ENCODE peak calls at places on chromosomes 4 and X, in eight cellular contexts. F, I, D, V, L, H, Q and K are unnamed samples.

GRCh38 chr4:56330691-56331090 is 56.6 kb downstream of the AASDH start:
- DNase-seq in F (no peak), I (no peak), D (no peak), V (peak; percentile 66), L (no peak), H (no peak), Q (no peak), K (no peak)

GRCh38 chr4:143784567-143784966 is 84.1 kb upstream of the FREM3 start:
- DNase-seq in F (no peak), I (no peak), D (no peak), V (no peak), L (no peak), H (no peak), Q (no peak), K (no peak)

GRCh38 chr4:54550415-54551171 is 107.2 kb upstream of the KIT start:
- DNase-seq in F (no peak), I (no peak), D (no peak), V (peak; percentile 15), L (no peak), H (no peak), Q (no peak), K (no peak)

GRCh38 chrX:23503835-23504539 is 163.3 kb upstream of the PRDX4 start:
- DNase-seq in F (peak; percentile 94), I (peak; percentile 68), D (peak; percentile 83), V (no peak), L (no peak), H (peak; percentile 94), Q (no peak), K (no peak)

GRCh38 chr4:4289575-4289929 is 402 bp downstream of the LYAR start:
- DNase-seq in F (no peak), I (no peak), D (no peak), V (no peak), L (peak; percentile 15), H (no peak), Q (no peak), K (no peak)

GRCh38 chr4:80142396-80143304 is 54.7 kb upstream of the PRDM8 start:
- DNase-seq in F (no peak), I (no peak), D (no peak), V (no peak), L (no peak), H (no peak), Q (no peak), K (no peak)

GRCh38 chr4:40672528-40673522 is 43.2 kb upstream of the RBM47 start:
- DNase-seq in F (no peak), I (peak; percentile 15), D (peak; percentile 38), V (peak; percentile 92), L (no peak), H (no peak), Q (no peak), K (peak; percentile 61)

GRCh38 chrX:66015152-66015827 is 24.6 kb downstream of the VSIG4 start:
- DNase-seq in F (no peak), I (peak; percentile 18), D (no peak), V (no peak), L (peak; percentile 72), H (no peak), Q (no peak), K (peak; percentile 59)

GRCh38 chr4:17152941-17153340 is 254.5 kb upstream of the LDB2 start:
- DNase-seq in F (no peak), I (no peak), D (no peak), V (no peak), L (no peak), H (no peak), Q (no peak), K (no peak)

GRCh38 chrX:78595901-78596502 is 63.1 kb downstream of the RTL3 start:
- DNase-seq in F (no peak), I (no peak), D (no peak), V (peak; percentile 64), L (peak; percentile 16), H (no peak), Q (no peak), K (no peak)

GRCh38 chr4:14178421-14178820 is 550.9 kb upstream of the BOD1L1 start:
- DNase-seq in F (no peak), I (no peak), D (no peak), V (no peak), L (peak; percentile 79), H (no peak), Q (no peak), K (peak; percentile 41)

GRCh38 chr4:103996059-103996458 is 276.3 kb upstream of the TACR3 start:
- DNase-seq in F (no peak), I (no peak), D (no peak), V (peak; percentile 63), L (no peak), H (no peak), Q (no peak), K (no peak)

GRCh38 chr4:47686294-47686872 is 151.5 kb downstream of the CORIN start:
- DNase-seq in F (peak; percentile 59), I (peak; percentile 48), D (peak; percentile 65), V (peak; percentile 58), L (peak; percentile 67), H (peak; percentile 35), Q (peak; percentile 49), K (peak; percentile 15)

GRCh38 chr4:24210332-24210902 is 320.6 kb upstream of the PPARGC1A start:
- DNase-seq in F (peak; percentile 43), I (no peak), D (peak; percentile 79), V (no peak), L (no peak), H (no peak), Q (no peak), K (no peak)

GRCh38 chr4:47383829-47384427 is 79.6 kb downstream of the COMMD8 start:
- DNase-seq in F (no peak), I (no peak), D (no peak), V (peak; percentile 39), L (peak; percentile 45), H (no peak), Q (no peak), K (peak; percentile 1)

GRCh38 chrX:125846251-125846650 is 319.8 kb downstream of the DCAF12L2 start:
- DNase-seq in F (no peak), I (no peak), D (no peak), V (no peak), L (no peak), H (no peak), Q (no peak), K (no peak)

GRCh38 chrX:105636667-105637066 is 185.7 kb upstream of the NRK start:
- DNase-seq in F (no peak), I (no peak), D (no peak), V (no peak), L (no peak), H (no peak), Q (no peak), K (no peak)

GRCh38 chr4:77619408-77619807 is 13.8 kb downstream of the CXCL13 start:
- DNase-seq in F (peak; percentile 35), I (no peak), D (no peak), V (no peak), L (peak; percentile 29), H (peak; percentile 66), Q (no peak), K (no peak)
- TF ChIP-seq CTCF in F (no peak), I (no peak), D (no peak), V (no peak), L (peak; percentile 37), H (no peak), Q (no peak), K (no peak)

GRCh38 chr4:146062325-146062715 is 113.2 kb upstream of the LSM6 start:
- DNase-seq in F (no peak), I (no peak), D (no peak), V (no peak), L (no peak), H (no peak), Q (no peak), K (no peak)

GRCh38 chr4:146061610-146062324 is 113.8 kb upstream of the LSM6 start:
- DNase-seq in F (no peak), I (no peak), D (no peak), V (no peak), L (no peak), H (no peak), Q (no peak), K (no peak)

GRCh38 chr4:146058531-146058930 is 117.0 kb upstream of the LSM6 start:
- DNase-seq in F (no peak), I (no peak), D (no peak), V (no peak), L (no peak), H (no peak), Q (no peak), K (no peak)

GRCh38 chr4:146059153-146059552 is 116.4 kb upstream of the LSM6 start:
- DNase-seq in F (no peak), I (no peak), D (no peak), V (no peak), L (no peak), H (no peak), Q (no peak), K (peak; percentile 35)

DNA sequence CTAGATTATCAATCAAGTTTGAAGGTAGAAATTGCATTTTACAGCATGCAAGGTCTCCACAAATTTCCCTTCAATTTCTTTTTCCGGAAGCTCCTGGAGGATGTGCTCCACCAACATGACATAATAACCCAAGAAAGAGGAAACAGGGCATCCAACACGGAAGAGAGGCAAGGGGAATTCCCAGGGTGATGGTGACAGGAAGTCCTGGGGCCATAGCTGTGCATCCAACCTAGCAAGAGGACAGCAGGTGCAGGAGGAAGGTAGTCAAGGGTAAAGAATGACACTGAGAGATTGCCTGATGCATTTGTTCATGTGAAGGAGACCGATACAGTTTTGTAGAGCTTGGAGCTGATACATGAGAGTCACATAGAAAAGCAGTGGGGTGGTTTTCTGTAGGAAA is 115.7 kb upstream of the LSM6 start:
- DNase-seq in F (no peak), I (no peak), D (no peak), V (no peak), L (peak; percentile 70), H (no peak), Q (no peak), K (peak; percentile 79)
- H3K4me3 ChIP-seq in F (no peak overlapping the region), I (no peak overlapping the region), D (no peak overlapping the region), V (no peak overlapping the region), L (no peak overlapping the region), H (no peak overlapping the region), Q (no peak overlapping the region), K (no peak overlapping the region)

DNA sequence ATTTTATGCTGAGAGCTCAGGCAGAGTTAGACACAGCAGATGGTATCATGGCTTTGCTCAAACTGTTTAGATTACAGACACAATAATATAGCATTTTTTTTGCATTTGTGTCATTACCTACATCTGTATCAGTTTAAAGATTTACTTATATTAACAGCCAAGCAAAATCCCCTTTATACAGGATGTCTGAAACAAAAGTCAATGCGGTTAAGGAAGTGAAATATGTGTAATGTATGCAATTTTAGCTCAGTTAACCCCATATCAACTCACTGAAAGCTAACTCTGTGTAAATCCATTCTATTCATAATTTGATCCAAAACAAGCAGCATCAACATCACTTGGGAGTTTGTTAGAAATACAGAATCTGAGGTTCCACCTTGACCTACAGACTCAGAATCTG is 119.0 kb upstream of the CNKSR2 start:
- DNase-seq in F (no peak), I (no peak), D (no peak), V (no peak), L (peak; percentile 32), H (no peak), Q (no peak), K (no peak)
- H3K36me3 ChIP-seq in F (no peaks in the 10 kb centered on the region), I (no peaks in the 10 kb centered on the region), D (no peaks in the 10 kb centered on the region), V (no peaks in the 10 kb centered on the region), L (no peaks in the 10 kb centered on the region), H (no peaks in the 10 kb centered on the region), Q (no peaks in the 10 kb centered on the region), K (no peaks in the 10 kb centered on the region)

GRCh38 chr4:146585761-146586333 is 52.8 kb upstream of the POU4F2 start:
- DNase-seq in F (no peak), I (no peak), D (no peak), V (no peak), L (no peak), H (no peak), Q (no peak), K (no peak)

GRCh38 chr4:146577111-146577510 is 55.4 kb upstream of the SLC10A7 start:
- DNase-seq in F (no peak), I (no peak), D (no peak), V (no peak), L (no peak), H (no peak), Q (no peak), K (no peak)

GRCh38 chr4:146582864-146583263 is 55.8 kb upstream of the POU4F2 start:
- DNase-seq in F (no peak), I (no peak), D (no peak), V (peak; percentile 30), L (no peak), H (no peak), Q (no peak), K (no peak)
- TF ChIP-seq CTCF in F (no peak), I (no peak), D (no peak), V (peak; percentile 49), L (no peak), H (no peak), Q (no peak), K (no peak)